ENCODE peak calls at places on chromosome 3, in six cellular contexts. Z is NCI-H82, I is dorsolateral prefrontal cortex, Q is cerebellum, T is SW480, A is colonic mucosa. M is an unnamed sample.

GRCh38 chr3:67783281-67784250 is 129.2 kb upstream of the SUCLG2 start:
- DNase-seq in Z (no peak), A (no peak), T (no peak), Q (no peak), I (no peak), M (no peak)

GRCh38 chr3:116607205-116607604 is 102.4 kb upstream of the TUSC7 start:
- DNase-seq in I (no peak), A (no peak), Q (no peak), Z (no peak), T (no peak), M (no peak)

GRCh38 chr3:173761161-173761560 is 363.6 kb downstream of the NLGN1 start:
- DNase-seq in A (no peak), T (no peak), I (no peak), Z (peak), Q (peak), M (no peak)

GRCh38 chr3:65004795-65005295 is 317.0 kb upstream of the ADAMTS9 start:
- DNase-seq in Z (no peak), T (no peak), Q (no peak), I (no peak), A (no peak), M (no peak)

GRCh38 chr3:175659951-175660350 is 800.8 kb downstream of the NAALADL2 start:
- DNase-seq in Z (peak), T (no peak), Q (no peak), A (no peak), I (no peak), M (no peak)

GRCh38 chr3:151918253-151919029 is 45.0 kb downstream of the SUCNR1 start:
- DNase-seq in Q (peak), T (peak), Z (peak), A (no peak), I (no peak), M (peak)

GRCh38 chr3:17833786-17834559 is 91.5 kb upstream of the TBC1D5 start:
- DNase-seq in A (no peak), Z (no peak), T (no peak), Q (no peak), I (no peak), M (peak)

GRCh38 chr3:128378631-128379347 is 87.9 kb downstream of the DNAJB8 start:
- DNase-seq in Q (no peak), I (no peak), Z (no peak), A (no peak), T (no peak), M (no peak)

GRCh38 chr3:104939196-104939595 is 427.5 kb upstream of the ALCAM start:
- DNase-seq in Z (no peak), Q (no peak), T (no peak), A (no peak), I (no peak), M (no peak)

GRCh38 chr3:139302084-139302800 is 41.6 kb upstream of the MRPS22 start:
- DNase-seq in I (no peak), A (no peak), Q (no peak), Z (no peak), T (peak), M (peak)

GRCh38 chr3:195150194-195151118 is 120.5 kb downstream of the XXYLT1 start:
- DNase-seq in Z (no peak), Q (no peak), A (peak), I (no peak), T (no peak), M (peak)

GRCh38 chr3:171982829-171983228 is 56.5 kb upstream of the FNDC3B start:
- DNase-seq in I (no peak), T (no peak), Z (no peak), Q (no peak), A (no peak), M (no peak)

GRCh38 chr3:150168694-150169093 is 198.0 kb upstream of the PFN2 start:
- DNase-seq in T (no peak), A (no peak), Q (no peak), I (no peak), Z (peak), M (no peak)

GRCh38 chr3:42853739-42854302 is 21.9 kb downstream of the CYP8B1 start:
- DNase-seq in A (no peak), I (no peak), Q (no peak), Z (no peak), T (no peak), M (no peak)

GRCh38 chr3:79846148-79846933 is 78.5 kb upstream of the ROBO1 start:
- DNase-seq in T (peak), Q (no peak), Z (peak), I (no peak), A (no peak), M (peak)

GRCh38 chr3:52490938-52491526 is 4.1 kb upstream of the STAB1 start:
- DNase-seq in Q (no peak), Z (no peak), A (no peak), T (no peak), I (no peak), M (no peak)

GRCh38 chr3:185335799-185336198 is 27.1 kb upstream of the MAP3K13 start:
- DNase-seq in Q (no peak), A (no peak), T (peak), Z (no peak), I (no peak), M (peak)

GRCh38 chr3:49902511-49903345 is 945 bp downstream of the MST1R start:
- DNase-seq in A (peak), I (no peak), T (peak), Q (no peak), Z (no peak), M (no peak)

GRCh38 chr3:128482857-128483656 is 9.9 kb downstream of the GATA2 start:
- DNase-seq in T (no peak), Q (no peak), I (no peak), A (no peak), Z (peak), M (no peak)

GRCh38 chr3:160956785-160957184 is 148.4 kb downstream of the B3GALNT1 start:
- DNase-seq in Z (peak), T (peak), A (no peak), I (no peak), Q (no peak), M (no peak)

GRCh38 chr3:170999737-171000242 is 26.7 kb downstream of the SLC2A2 start:
- DNase-seq in A (peak), I (no peak), T (peak), Q (no peak), Z (no peak), M (peak)

GRCh38 chr3:46705022-46705530 is 3.9 kb downstream of the TMIE start:
- DNase-seq in Q (peak), A (peak), Z (peak), I (peak), T (peak), M (peak)

GRCh38 chr3:79947469-79947868 is 179.7 kb upstream of the ROBO1 start:
- DNase-seq in Z (no peak), A (no peak), Q (no peak), I (no peak), T (no peak), M (no peak)

GRCh38 chr3:127669541-127670228 is 3.1 kb upstream of the ABTB1 start:
- DNase-seq in Z (no peak), A (no peak), Q (no peak), T (no peak), I (peak), M (no peak)

GRCh38 chr3:62529230-62529629 is 155.9 kb upstream of the FEZF2 start:
- DNase-seq in T (peak), A (peak), I (no peak), Z (no peak), Q (peak), M (peak)

GRCh38 chr3:139102606-139103005 is 57.9 kb upstream of the PRR23C start:
- DNase-seq in I (no peak), T (no peak), Q (no peak), Z (no peak), A (no peak), M (no peak)

M was measured in LoVo.